ENCODE peak calls at places on chromosomes 2 and 18, in seven cellular contexts. S is activated T-cell treated with anti-CD3 and anti-CD28 coated beads for 1 hour, Y is brain microvascular endothelial cell, M is left ventricle myocardium inferior, R is T-helper 1 cell, E is HS-5, L is posterior vena cava. K is an unnamed sample.

GRCh38 chr2:30765876-30766470 is 41.3 kb downstream of the CAPN13 start:
- DNase-seq in S (no peak), Y (no peak), M (no peak), R (no peak), E (no peak), L (peak), K (no peak)

GRCh38 chr2:197908940-197909339 is 104.5 kb downstream of the PLCL1 start:
- DNase-seq in S (no peak), Y (no peak), M (no peak), R (no peak), E (no peak), L (no peak), K (no peak)

GRCh38 chr2:121295911-121296650 is 11.1 kb upstream of the TFCP2L1 start:
- DNase-seq in S (no peak), Y (no peak), M (no peak), R (no peak), E (no peak), L (no peak), K (no peak)

GRCh38 chr2:96881349-96882195 is 11.7 kb upstream of the SEMA4C start:
- DNase-seq in S (no peak), Y (no peak), M (no peak), R (no peak), E (no peak), L (no peak), K (peak)

GRCh38 chr2:241052677-241053360 is 49.3 kb downstream of the MTERF4 start:
- DNase-seq in S (no peak), Y (no peak), M (no peak), R (no peak), E (no peak), L (peak), K (no peak)

GRCh38 chr2:236632295-236633218 is 62.9 kb downstream of the ACKR3 start:
- DNase-seq in S (no peak), Y (no peak), M (no peak), R (no peak), E (no peak), L (peak), K (no peak)

GRCh38 chr2:8615252-8616083 is 66.4 kb upstream of the ID2 start:
- DNase-seq in S (no peak), Y (no peak), M (no peak), R (no peak), E (no peak), L (peak), K (no peak)

GRCh38 chr2:16722121-16722520 is 56.5 kb upstream of the CYRIA start:
- DNase-seq in S (no peak), Y (no peak), M (no peak), R (no peak), E (no peak), L (no peak), K (no peak)

GRCh38 chr2:209942936-209943605 is 59.4 kb upstream of the RPE start:
- DNase-seq in S (no peak), Y (peak), M (no peak), R (no peak), E (no peak), L (no peak), K (no peak)

GRCh38 chr18:56995579-56996194 is 151.2 kb upstream of the BOD1L2 start:
- DNase-seq in S (no peak), Y (no peak), M (no peak), R (no peak), E (no peak), L (no peak), K (no peak)

GRCh38 chr2:99865818-99866676 is 276.3 kb downstream of the AFF3 start:
- DNase-seq in S (no peak), Y (peak), M (no peak), R (no peak), E (no peak), L (no peak), K (no peak)

GRCh38 chr18:63520053-63520452 is 22.1 kb upstream of the SERPINB12 start:
- DNase-seq in S (no peak), Y (no peak), M (no peak), R (no peak), E (no peak), L (no peak), K (no peak)

GRCh38 chr2:55048925-55049793 is 1.1 kb downstream of the RTN4 start:
- DNase-seq in S (peak), Y (peak), M (peak), R (peak), E (peak), L (peak), K (peak)

GRCh38 chr2:36695746-36696415 is 626 bp upstream of the VIT start:
- DNase-seq in S (no peak), Y (peak), M (no peak), R (no peak), E (peak), L (no peak), K (peak)